ENCODE peak calls at places on chromosomes 1 and 21, in seven cellular contexts. One of them, this sample, is unnamed.

GRCh38 chr1:160577661-160578060 is 1.6 kb downstream of the CD84 start:
- DNase-seq in esophagus squamous epithelium: no peak
- DNase-seq in AG04450: no peak
- DNase-seq in brain microvascular endothelial cell: no peak
- DNase-seq in thoracic aorta: no peak
- DNase-seq in testis: no peak
- DNase-seq in heart right ventricle: no peak
- DNase-seq in this sample: no peak

GRCh38 chr1:108570128-108570527 is 10.2 kb downstream of the EEIG2 start:
- DNase-seq in AG04450: no peak
- DNase-seq in heart right ventricle: no peak
- DNase-seq in brain microvascular endothelial cell: no peak
- DNase-seq in esophagus squamous epithelium: no peak
- DNase-seq in testis: peak
- DNase-seq in thoracic aorta: no peak
- DNase-seq in this sample: peak

GRCh38 chr21:38266732-38267131 is 9.9 kb downstream of the KCNJ15 start:
- DNase-seq in brain microvascular endothelial cell: no peak
- DNase-seq in esophagus squamous epithelium: no peak
- DNase-seq in testis: no peak
- DNase-seq in AG04450: no peak
- DNase-seq in thoracic aorta: no peak
- DNase-seq in heart right ventricle: no peak
- DNase-seq in this sample: no peak

GRCh38 chr1:67579623-67580394 is 105.2 kb upstream of the GADD45A start:
- DNase-seq in AG04450: no peak
- DNase-seq in brain microvascular endothelial cell: no peak
- DNase-seq in thoracic aorta: no peak
- DNase-seq in heart right ventricle: no peak
- DNase-seq in esophagus squamous epithelium: no peak
- DNase-seq in testis: no peak
- DNase-seq in this sample: no peak

GRCh38 chr1:2978691-2979190 is 42.5 kb upstream of the ACTRT2 start:
- DNase-seq in thoracic aorta: no peak
- DNase-seq in heart right ventricle: no peak
- DNase-seq in esophagus squamous epithelium: no peak
- DNase-seq in AG04450: no peak
- DNase-seq in testis: peak
- DNase-seq in brain microvascular endothelial cell: no peak
- DNase-seq in this sample: no peak

GRCh38 chr1:66599346-66599745 is 65.4 kb downstream of the SGIP1 start:
- DNase-seq in testis: no peak
- DNase-seq in brain microvascular endothelial cell: peak
- DNase-seq in thoracic aorta: no peak
- DNase-seq in AG04450: no peak
- DNase-seq in esophagus squamous epithelium: no peak
- DNase-seq in heart right ventricle: no peak
- DNase-seq in this sample: no peak

GRCh38 chr1:27428316-27429028 is 36.0 kb downstream of the GPR3 start:
- DNase-seq in heart right ventricle: peak
- DNase-seq in esophagus squamous epithelium: no peak
- DNase-seq in thoracic aorta: no peak
- DNase-seq in AG04450: no peak
- DNase-seq in testis: no peak
- DNase-seq in brain microvascular endothelial cell: no peak
- DNase-seq in this sample: no peak

GRCh38 chr1:39782103-39782502 is 6.6 kb downstream of the BMP8B start:
- DNase-seq in AG04450: no peak
- DNase-seq in testis: no peak
- DNase-seq in heart right ventricle: no peak
- DNase-seq in thoracic aorta: no peak
- DNase-seq in brain microvascular endothelial cell: no peak
- DNase-seq in esophagus squamous epithelium: no peak
- DNase-seq in this sample: no peak

GRCh38 chr1:29240400-29240837 is 4.1 kb downstream of the PTPRU start:
- DNase-seq in AG04450: no peak
- DNase-seq in testis: no peak
- DNase-seq in thoracic aorta: no peak
- DNase-seq in heart right ventricle: no peak
- DNase-seq in brain microvascular endothelial cell: no peak
- DNase-seq in esophagus squamous epithelium: no peak
- DNase-seq in this sample: peak

GRCh38 chr21:17708541-17709265 is 96.0 kb upstream of the BTG3 start:
- DNase-seq in heart right ventricle: no peak
- DNase-seq in AG04450: no peak
- DNase-seq in thoracic aorta: no peak
- DNase-seq in brain microvascular endothelial cell: no peak
- DNase-seq in testis: no peak
- DNase-seq in esophagus squamous epithelium: no peak
- DNase-seq in this sample: no peak

GRCh38 chr21:18164933-18165332 is 79.7 kb upstream of the CHODL start:
- DNase-seq in AG04450: no peak
- DNase-seq in esophagus squamous epithelium: no peak
- DNase-seq in testis: peak
- DNase-seq in heart right ventricle: no peak
- DNase-seq in thoracic aorta: no peak
- DNase-seq in brain microvascular endothelial cell: no peak
- DNase-seq in this sample: peak

GRCh38 chr1:41390171-41390570 is 28.9 kb downstream of the FOXO6 start:
- DNase-seq in thoracic aorta: no peak
- DNase-seq in AG04450: no peak
- DNase-seq in brain microvascular endothelial cell: no peak
- DNase-seq in esophagus squamous epithelium: no peak
- DNase-seq in heart right ventricle: no peak
- DNase-seq in testis: no peak
- DNase-seq in this sample: no peak

GRCh38 chr21:26800001-26800400 is 45.2 kb downstream of the ADAMTS1 start:
- DNase-seq in heart right ventricle: no peak
- DNase-seq in brain microvascular endothelial cell: no peak
- DNase-seq in esophagus squamous epithelium: no peak
- DNase-seq in thoracic aorta: no peak
- DNase-seq in testis: peak
- DNase-seq in AG04450: no peak
- DNase-seq in this sample: no peak

GRCh38 chr1:201655243-201655642 is 116.3 kb downstream of the NAV1 start:
- DNase-seq in thoracic aorta: no peak
- DNase-seq in heart right ventricle: no peak
- DNase-seq in esophagus squamous epithelium: no peak
- DNase-seq in brain microvascular endothelial cell: no peak
- DNase-seq in testis: no peak
- DNase-seq in AG04450: no peak
- DNase-seq in this sample: peak

GRCh38 chr1:97006044-97006676 is 284.6 kb downstream of the PTBP2 start:
- DNase-seq in AG04450: peak
- DNase-seq in thoracic aorta: no peak
- DNase-seq in brain microvascular endothelial cell: peak
- DNase-seq in heart right ventricle: peak
- DNase-seq in esophagus squamous epithelium: no peak
- DNase-seq in testis: peak
- DNase-seq in this sample: no peak

GRCh38 chr1:206457408-206457807 is 12.9 kb upstream of the IKBKE start:
- DNase-seq in thoracic aorta: no peak
- DNase-seq in brain microvascular endothelial cell: no peak
- DNase-seq in testis: no peak
- DNase-seq in AG04450: no peak
- DNase-seq in heart right ventricle: no peak
- DNase-seq in esophagus squamous epithelium: no peak
- DNase-seq in this sample: no peak

GRCh38 chr1:42970143-42970542 is 11.5 kb upstream of the SLC2A1 start:
- DNase-seq in esophagus squamous epithelium: no peak
- DNase-seq in thoracic aorta: no peak
- DNase-seq in brain microvascular endothelial cell: no peak
- DNase-seq in AG04450: no peak
- DNase-seq in testis: no peak
- DNase-seq in heart right ventricle: no peak
- DNase-seq in this sample: no peak

GRCh38 chr1:212461916-212462660 is 29.4 kb downstream of the NENF start:
- DNase-seq in thoracic aorta: no peak
- DNase-seq in esophagus squamous epithelium: no peak
- DNase-seq in testis: no peak
- DNase-seq in AG04450: no peak
- DNase-seq in brain microvascular endothelial cell: no peak
- DNase-seq in heart right ventricle: no peak
- DNase-seq in this sample: no peak

GRCh38 chr1:184626076-184627011 is 128.3 kb downstream of the EDEM3 start:
- DNase-seq in brain microvascular endothelial cell: no peak
- DNase-seq in testis: no peak
- DNase-seq in heart right ventricle: peak
- DNase-seq in AG04450: no peak
- DNase-seq in thoracic aorta: no peak
- DNase-seq in esophagus squamous epithelium: no peak
- DNase-seq in this sample: no peak
- H3K27ac ChIP-seq in brain microvascular endothelial cell: no peak
- H3K27ac ChIP-seq in testis: no peak
- H3K27ac ChIP-seq in heart right ventricle: peak
- H3K27ac ChIP-seq in AG04450: no peak
- H3K27ac ChIP-seq in thoracic aorta: no peak
- H3K27ac ChIP-seq in esophagus squamous epithelium: peak
- H3K27ac ChIP-seq in this sample: no peak

DNA sequence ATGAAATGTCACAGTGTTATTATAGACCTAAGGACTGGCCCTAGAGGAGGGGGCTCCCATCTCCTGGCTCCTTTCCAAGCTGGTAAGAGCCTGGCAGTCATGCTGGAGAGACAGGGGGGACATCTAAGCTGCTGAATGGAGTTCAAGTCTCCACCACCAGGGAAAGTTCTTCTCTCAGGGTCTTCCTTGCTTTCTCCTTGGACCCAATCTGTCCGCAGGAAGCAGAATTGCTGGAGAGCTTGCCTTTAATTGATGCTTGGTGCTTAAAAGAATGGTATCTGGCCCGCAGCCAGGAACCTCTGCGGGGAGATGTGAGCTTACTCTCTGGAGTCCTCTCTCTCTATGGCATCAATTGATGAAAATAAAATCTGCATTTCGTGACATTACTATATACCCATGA is 25.1 kb downstream of the IRF2BP2 start:
- DNase-seq in testis: no peak
- DNase-seq in AG04450: no peak
- DNase-seq in heart right ventricle: peak
- DNase-seq in brain microvascular endothelial cell: peak
- DNase-seq in esophagus squamous epithelium: no peak
- DNase-seq in thoracic aorta: no peak
- DNase-seq in this sample: no peak
- TF ChIP-seq CTCF in testis: no peak
- TF ChIP-seq CTCF in AG04450: no peak
- TF ChIP-seq CTCF in heart right ventricle: no peak
- TF ChIP-seq CTCF in brain microvascular endothelial cell: no peak
- TF ChIP-seq CTCF in esophagus squamous epithelium: no peak
- TF ChIP-seq CTCF in thoracic aorta: no peak
- TF ChIP-seq CTCF in this sample: peak

DNA sequence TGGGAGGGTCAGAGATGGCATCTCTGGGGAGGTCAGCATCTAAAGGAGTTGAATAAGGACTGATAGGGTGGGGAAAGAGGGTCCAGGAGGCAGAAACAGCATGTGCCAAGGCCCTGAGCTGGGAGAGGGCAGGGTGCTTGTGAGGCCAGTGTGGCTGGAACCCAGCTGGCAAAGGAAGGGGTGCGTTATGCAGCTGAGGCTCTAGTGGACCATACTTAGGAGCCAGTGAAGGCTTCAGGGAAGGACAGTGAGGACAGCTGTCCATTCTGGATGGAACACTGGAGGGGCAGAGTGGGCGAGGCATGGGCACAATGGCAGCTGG is 57.1 kb upstream of the RPL11 start:
- DNase-seq in testis: no peak
- DNase-seq in AG04450: no peak
- DNase-seq in thoracic aorta: no peak
- DNase-seq in esophagus squamous epithelium: no peak
- DNase-seq in heart right ventricle: no peak
- DNase-seq in brain microvascular endothelial cell: no peak
- DNase-seq in this sample: no peak
- H3K4me3 ChIP-seq in testis: no peak
- H3K4me3 ChIP-seq in AG04450: no peak
- H3K4me3 ChIP-seq in thoracic aorta: peak
- H3K4me3 ChIP-seq in esophagus squamous epithelium: no peak
- H3K4me3 ChIP-seq in heart right ventricle: no peak
- H3K4me3 ChIP-seq in brain microvascular endothelial cell: no peak
- H3K4me3 ChIP-seq in this sample: no peak

GRCh38 chr1:45327644-45328515 is 1.2 kb downstream of the HPDL start:
- DNase-seq in testis: no peak
- DNase-seq in esophagus squamous epithelium: no peak
- DNase-seq in heart right ventricle: no peak
- DNase-seq in thoracic aorta: no peak
- DNase-seq in AG04450: no peak
- DNase-seq in brain microvascular endothelial cell: no peak
- DNase-seq in this sample: no peak

GRCh38 chr1:45329445-45329844 is 2.8 kb downstream of the HPDL start:
- DNase-seq in thoracic aorta: no peak
- DNase-seq in brain microvascular endothelial cell: no peak
- DNase-seq in esophagus squamous epithelium: no peak
- DNase-seq in heart right ventricle: no peak
- DNase-seq in testis: no peak
- DNase-seq in AG04450: no peak
- DNase-seq in this sample: no peak

GRCh38 chr1:45325816-45326506 is 734 bp upstream of the HPDL start:
- DNase-seq in AG04450: no peak
- DNase-seq in thoracic aorta: no peak
- DNase-seq in heart right ventricle: no peak
- DNase-seq in testis: no peak
- DNase-seq in esophagus squamous epithelium: no peak
- DNase-seq in brain microvascular endothelial cell: no peak
- DNase-seq in this sample: no peak

GRCh38 chr1:45328680-45329079 is 2.0 kb downstream of the HPDL start:
- DNase-seq in AG04450: no peak
- DNase-seq in thoracic aorta: no peak
- DNase-seq in testis: no peak
- DNase-seq in brain microvascular endothelial cell: no peak
- DNase-seq in esophagus squamous epithelium: no peak
- DNase-seq in heart right ventricle: no peak
- DNase-seq in this sample: no peak

DNA sequence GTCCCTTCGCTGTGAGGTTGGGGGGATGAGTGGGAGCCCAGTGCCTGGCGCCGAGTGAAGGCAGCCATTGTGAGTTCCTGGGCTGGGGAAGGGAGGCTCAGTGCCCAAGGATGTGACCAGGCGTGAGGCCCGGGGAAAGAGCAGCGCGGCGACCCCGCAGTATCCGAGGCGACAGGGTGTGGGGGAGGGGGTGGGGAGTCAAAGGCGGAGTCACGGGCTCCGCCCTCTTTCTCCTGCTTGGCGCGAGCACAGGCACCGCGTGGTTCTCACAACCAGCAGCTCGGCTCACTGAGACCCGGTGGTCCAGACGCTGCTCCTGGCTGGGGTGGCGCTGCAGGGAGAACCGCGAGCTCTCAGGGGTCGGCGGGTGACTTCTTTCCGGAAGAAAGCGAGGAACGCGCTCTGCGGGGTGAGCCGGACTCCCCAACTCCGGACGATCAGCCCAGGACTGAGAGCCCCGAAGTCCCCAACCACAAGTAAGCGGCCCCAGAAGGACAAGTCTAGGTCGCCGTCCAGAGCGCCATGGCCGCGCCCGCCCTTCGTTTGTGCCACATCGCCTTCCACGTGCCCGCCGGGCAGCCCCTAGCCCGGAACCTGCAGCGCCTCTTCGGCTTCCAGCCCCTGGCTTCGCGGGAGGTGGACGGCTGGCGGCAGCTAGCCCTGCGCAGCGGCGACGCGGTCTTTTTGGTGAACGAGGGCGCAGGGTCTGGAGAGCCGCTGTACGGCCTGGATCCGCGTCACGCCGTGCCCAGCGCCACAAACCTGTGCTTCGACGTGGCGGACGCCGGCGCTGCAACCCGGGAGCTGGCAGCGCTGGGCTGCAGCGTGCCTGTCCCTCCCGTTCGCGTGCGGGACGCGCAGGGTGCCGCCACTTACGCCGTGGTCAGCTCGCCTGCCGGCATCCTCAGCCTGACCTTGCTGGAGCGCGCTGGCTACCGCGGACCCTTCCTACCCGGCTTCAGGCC is at the start of gene HPDL:
- DNase-seq in heart right ventricle: peak
- DNase-seq in thoracic aorta: no peak
- DNase-seq in testis: peak
- DNase-seq in AG04450: no peak
- DNase-seq in brain microvascular endothelial cell: peak
- DNase-seq in esophagus squamous epithelium: no peak
- DNase-seq in this sample: no peak
- H3K27ac ChIP-seq in heart right ventricle: no peak
- H3K27ac ChIP-seq in thoracic aorta: no peak
- H3K27ac ChIP-seq in testis: no peak
- H3K27ac ChIP-seq in AG04450: no peak
- H3K27ac ChIP-seq in brain microvascular endothelial cell: no peak
- H3K27ac ChIP-seq in esophagus squamous epithelium: peak
- H3K27ac ChIP-seq in this sample: no peak

This sample was measured in WERI-Rb-1.